ENCODE peak calls at places on chromosomes 3 and 15, in five cellular contexts. L, U, P, O and Y are unnamed samples.

GRCh38 chr3:194832346-194833104 is 146.8 kb downstream of the FAM43A start:
- DNase-seq in U (no peak), O (no peak), P (no peak), L (no peak), Y (no peak)

GRCh38 chr3:114376516-114376915 is 82.7 kb downstream of the TIGIT start:
- DNase-seq in P (no peak), O (no peak), U (no peak), L (no peak), Y (no peak)

GRCh38 chr3:182490601-182491485 is 302.5 kb upstream of the ATP11B start:
- DNase-seq in P (peak; percentile 7), L (no peak), U (peak; percentile 7), O (no peak), Y (no peak)

GRCh38 chr3:197795200-197795599 is 4.1 kb downstream of the LRCH3 start:
- DNase-seq in O (no peak), U (no peak), L (no peak), P (peak; percentile 84), Y (no peak)

GRCh38 chr3:13715961-13716360 is 163.9 kb downstream of the WNT7A start:
- DNase-seq in U (no peak), L (peak; percentile 21), O (no peak), P (no peak), Y (peak; percentile 14)

GRCh38 chr3:134369231-134369741 is 5.0 kb downstream of the AMOTL2 start:
- DNase-seq in P (no peak), O (no peak), U (no peak), L (no peak), Y (no peak)

GRCh38 chr3:138197058-138197457 is 10.0 kb downstream of the ARMC8 start:
- DNase-seq in U (no peak), P (no peak), L (no peak), O (no peak), Y (no peak)

GRCh38 chr15:77528290-77528967 is 104.3 kb downstream of the LINGO1 start:
- DNase-seq in U (no peak), L (no peak), O (no peak), P (no peak), Y (no peak)

GRCh38 chr3:67691207-67691606 is 36.8 kb upstream of the SUCLG2 start:
- DNase-seq in U (no peak), O (no peak), L (no peak), P (no peak), Y (no peak)

GRCh38 chr3:150763841-150764483 is 993 bp upstream of the SIAH2 start:
- DNase-seq in O (no peak), L (peak; percentile 78), P (peak; percentile 66), U (no peak), Y (peak; percentile 89)

GRCh38 chr3:150764607-150765366 is 1.8 kb upstream of the SIAH2 start:
- DNase-seq in U (no peak), P (no peak), O (no peak), L (no peak), Y (no peak)

GRCh38 chr3:150765949-150766720 is 3.2 kb upstream of the SIAH2 start:
- DNase-seq in L (no peak), P (peak; percentile 97), U (no peak), O (no peak), Y (no peak)

GRCh38 chr3:150763122-150763840 is at the start of gene SIAH2:
- DNase-seq in P (peak; percentile 92), U (peak; percentile 75), O (peak; percentile 81), L (peak; percentile 93), Y (peak; percentile 94)

DNA sequence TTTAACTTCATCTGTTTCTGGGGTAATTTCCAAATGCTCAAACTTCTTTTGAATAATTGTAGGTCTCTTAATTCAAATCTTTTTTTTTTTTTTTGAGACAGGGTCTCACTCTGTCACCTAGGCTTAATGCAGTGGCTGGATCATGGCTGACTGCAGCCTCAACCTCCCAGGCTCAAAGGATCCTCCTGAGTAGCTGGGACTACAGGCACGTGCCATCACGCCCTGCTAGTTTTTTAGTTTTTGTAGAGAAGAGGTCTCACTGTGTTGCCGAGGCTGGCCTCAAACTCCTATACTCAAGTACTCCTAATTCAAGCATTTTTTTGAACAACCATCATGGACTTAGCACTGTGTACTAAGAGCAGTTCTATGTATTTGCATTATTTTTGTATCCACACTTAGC is 3.8 kb upstream of the SIAH2 start:
- DNase-seq in L (no peak), O (no peak), U (no peak), P (no peak), Y (no peak)
- TF ChIP-seq POLR2AphosphoS5 in L (no peak), O (no peak), U (no peak), P (no peak), Y (no peak)

DNA sequence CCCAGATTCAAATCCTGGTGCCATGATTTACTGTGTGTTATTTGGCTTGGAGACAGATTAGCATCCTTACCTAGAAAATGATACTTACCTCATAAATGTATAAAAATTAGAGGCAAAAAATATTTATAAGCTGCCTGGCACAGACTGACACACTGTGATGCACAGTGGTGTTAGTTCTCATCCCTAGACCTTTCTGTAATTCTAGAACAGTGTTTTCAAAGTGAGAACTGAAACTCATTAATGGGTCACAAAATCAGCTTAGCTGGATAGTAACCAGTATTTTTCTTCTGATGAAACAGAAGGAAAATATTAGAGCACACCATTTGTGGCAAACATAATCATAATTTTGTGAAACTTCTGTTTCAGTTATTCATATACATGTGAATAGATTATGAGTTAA is 17.9 kb upstream of the MTHFS start:
- DNase-seq in O (no peak), L (no peak), U (no peak), P (no peak), Y (no peak)
- H3K9me3 ChIP-seq in O (no peaks in the 10 kb centered on the region), L (peaks cover 32% of the 10 kb centered on the region), U (peaks cover 47% of the 10 kb centered on the region), P (peaks cover 32% of the 10 kb centered on the region), Y (peaks cover 57% of the 10 kb centered on the region)

DNA sequence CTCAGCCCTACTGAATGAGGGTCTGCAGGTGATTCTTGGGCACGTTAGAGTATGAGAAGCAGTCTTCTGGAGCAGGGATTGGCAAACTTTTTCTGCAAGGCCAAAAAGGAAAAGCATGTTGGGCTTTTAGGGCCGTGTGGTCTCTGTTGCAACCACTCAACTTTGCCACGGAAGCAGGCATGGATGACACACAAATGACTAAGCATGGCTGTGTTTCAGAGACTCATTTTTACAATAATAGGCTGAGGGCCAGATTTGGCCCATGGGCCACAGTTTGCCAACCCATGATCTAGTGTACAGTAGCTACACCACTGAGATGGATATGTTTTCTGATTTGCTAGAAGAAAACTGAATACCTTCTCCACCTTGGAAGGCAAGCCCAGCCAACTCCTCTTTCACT is 66.1 kb upstream of the PRICKLE2 start:
- DNase-seq in L (no peak), O (no peak), U (peak; percentile 38), P (no peak), Y (no peak)
- TF ChIP-seq POLR2AphosphoS5 in L (no peak), O (no peak), U (no peak), P (no peak), Y (peak; percentile 40)

DNA sequence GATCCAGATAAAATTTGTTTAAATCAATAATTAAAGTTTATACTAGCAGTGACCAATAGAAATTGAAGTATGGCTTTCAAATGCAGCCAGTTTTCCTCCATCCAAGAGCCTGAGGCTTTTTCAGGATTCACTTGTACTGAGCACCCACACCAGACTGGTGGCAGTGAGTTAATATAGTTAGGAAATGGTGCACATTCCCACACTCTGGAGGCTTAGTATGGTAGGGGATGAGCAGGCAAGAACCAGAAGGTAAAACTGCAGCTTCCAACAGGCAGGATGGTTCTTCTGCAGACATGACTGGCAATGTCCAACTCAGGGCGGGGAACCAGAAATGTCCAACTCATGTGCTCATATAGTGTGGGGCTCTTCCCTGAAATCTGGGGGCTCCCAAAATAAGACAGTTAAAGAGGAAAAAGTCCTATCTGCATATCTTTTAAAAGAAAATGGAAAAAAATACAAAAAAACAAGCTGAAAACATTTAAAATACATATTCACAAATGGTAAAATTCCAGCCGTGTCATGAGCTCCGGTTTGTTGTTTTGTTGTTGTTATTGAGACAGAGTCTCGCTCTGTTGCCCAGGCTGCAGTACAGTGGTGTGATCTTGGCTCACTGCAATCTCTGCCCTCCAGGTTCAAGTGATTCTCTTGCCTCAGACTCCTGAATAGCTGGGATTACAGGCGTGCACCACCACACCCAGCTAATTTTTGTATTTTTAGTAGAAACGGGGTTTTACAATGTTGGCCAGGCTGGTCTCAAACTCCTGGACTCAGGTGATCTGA is 18.4 kb upstream of the ZNF445 start:
- DNase-seq in P (no peak), L (no peak), U (no peak), O (no peak), Y (no peak)
- H3K9me3 ChIP-seq in P (peaks cover 23% of the 10 kb centered on the region), L (peaks cover 16% of the 10 kb centered on the region), U (peaks cover 25% of the 10 kb centered on the region), O (peaks cover 41% of the 10 kb centered on the region), Y (peaks cover 62% of the 10 kb centered on the region)

GRCh38 chr15:80747317-80748053 is 31.7 kb upstream of the CEMIP start:
- DNase-seq in L (no peak), O (no peak), U (no peak), P (no peak), Y (no peak)
- TF ChIP-seq POLR2AphosphoS5 in L (no peak), O (no peak), U (no peak), P (no peak), Y (no peak)

DNA sequence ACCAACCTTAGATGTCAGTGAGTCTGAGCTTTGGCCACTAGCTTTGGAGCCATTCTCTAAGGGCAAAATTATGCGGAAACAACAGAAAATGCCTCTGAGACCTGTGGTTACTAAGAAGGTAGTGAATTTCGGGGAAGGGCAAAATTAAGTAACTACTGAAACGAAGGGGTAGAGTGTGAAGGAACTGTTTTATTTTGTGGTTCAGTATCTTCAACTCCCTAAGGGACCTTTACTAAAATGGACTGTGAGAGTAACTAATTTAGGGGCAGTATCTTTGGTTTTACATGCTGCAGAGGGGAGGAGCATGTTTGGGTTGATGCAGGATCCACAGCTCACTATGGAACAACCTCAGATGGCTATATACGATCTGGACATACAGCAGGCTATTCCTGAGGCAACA is 8.0 kb upstream of the ALG1L2 start:
- DNase-seq in O (no peak), L (no peak), P (no peak), U (no peak), Y (no peak)
- H3K9me3 ChIP-seq in O (no peaks in the 10 kb centered on the region), L (no peaks in the 10 kb centered on the region), P (no peaks in the 10 kb centered on the region), U (no peaks in the 10 kb centered on the region), Y (no peaks in the 10 kb centered on the region)